ENCODE peak calls at places on chromosomes 6 and 20, in nine cellular contexts. F is non-pigmented ciliary epithelial cell, E is thoracic aorta, Z is Right ventricle myocardium superior, U is activated T-cell treated with anti-CD3 and anti-CD28 coated beads for 24 hours, P is psoas muscle, G is progenitor cell of endocrine pancreas, I is upper lobe of right lung, C is Calu3. N is an unnamed sample.

GRCh38 chr20:46588532-46589509 is 38.4 kb upstream of the OCSTAMP start:
- DNase-seq in F (no peak), P (no peak), U (no peak), E (no peak), C (no peak), I (no peak), Z (no peak), G (no peak), N (no peak)

GRCh38 chr6:73079611-73079955 is 145.7 kb downstream of the KHDC1L start:
- DNase-seq in C (no peak), Z (no peak), F (peak; percentile 49), I (no peak), U (no peak), G (no peak), E (no peak), P (no peak), N (no peak)

GRCh38 chr20:36890586-36890985 is 14.6 kb downstream of the TLDC2 start:
- DNase-seq in I (no peak), P (no peak), E (no peak), Z (no peak), G (no peak), U (no peak), C (no peak), F (no peak), N (no peak)

GRCh38 chr6:33908025-33908424 is 104.2 kb upstream of the MLN start:
- DNase-seq in P (no peak), I (no peak), F (no peak), G (no peak), E (no peak), Z (no peak), C (no peak), U (no peak), N (no peak)

GRCh38 chr6:105120570-105120969 is 59.2 kb downstream of the POPDC3 start:
- DNase-seq in P (no peak), F (no peak), Z (no peak), G (no peak), E (no peak), C (no peak), U (no peak), I (no peak), N (no peak)

GRCh38 chr20:61810709-61811565 is 254.7 kb downstream of the TAF4 start:
- DNase-seq in P (no peak), I (no peak), Z (peak; percentile 30), E (no peak), F (no peak), G (no peak), U (no peak), C (no peak), N (no peak)

GRCh38 chr6:32942555-32942954 is 1.7 kb upstream of the HLA-DMB start:
- DNase-seq in C (no peak), P (no peak), G (no peak), F (no peak), E (no peak), I (no peak), U (no peak), Z (no peak), N (no peak)

GRCh38 chr6:1686117-1687098 is 76.7 kb downstream of the FOXC1 start:
- DNase-seq in P (peak; percentile 23), F (peak; percentile 89), Z (no peak), E (peak; percentile 38), I (no peak), U (no peak), G (no peak), C (peak; percentile 42), N (peak; percentile 26)

GRCh38 chr20:59013031-59013951 is 5.9 kb upstream of the TUBB1 start:
- DNase-seq in E (no peak), G (no peak), F (no peak), C (no peak), U (no peak), Z (no peak), P (no peak), I (no peak), N (no peak)

GRCh38 chr6:99614430-99615161 is 8.0 kb downstream of the PRDM13 start:
- DNase-seq in Z (no peak), F (no peak), G (no peak), C (peak; percentile 37), U (no peak), I (no peak), P (no peak), E (no peak), N (no peak)

GRCh38 chr20:24700166-24700860 is 230.9 kb downstream of the SYNDIG1 start:
- DNase-seq in P (no peak), G (no peak), F (no peak), C (no peak), I (peak; percentile 29), E (no peak), Z (no peak), U (no peak), N (no peak)

GRCh38 chr20:46648903-46649649 is 2.2 kb downstream of the SLC13A3 start:
- DNase-seq in Z (no peak), G (no peak), U (no peak), I (no peak), C (no peak), E (no peak), F (no peak), P (no peak), N (no peak)

GRCh38 chr6:6699741-6700367 is 111.3 kb downstream of the LY86 start:
- DNase-seq in E (peak; percentile 55), U (no peak), I (no peak), Z (peak; percentile 77), C (peak; percentile 81), G (no peak), P (peak; percentile 66), F (peak; percentile 75), N (no peak)

GRCh38 chr20:58557713-58558335 is 42.6 kb upstream of the APCDD1L start:
- DNase-seq in G (no peak), I (no peak), P (no peak), F (no peak), C (no peak), E (no peak), Z (no peak), U (no peak), N (no peak)

GRCh38 chr6:166907373-166907841 is 48.9 kb downstream of the RNASET2 start:
- DNase-seq in I (no peak), Z (no peak), G (no peak), P (no peak), U (no peak), C (no peak), F (no peak), E (no peak), N (no peak)

GRCh38 chr20:45947110-45947866 is 12.8 kb downstream of the PCIF1 start:
- DNase-seq in Z (no peak), I (no peak), C (no peak), P (no peak), F (no peak), G (no peak), E (no peak), U (no peak), N (no peak)

GRCh38 chr6:137218917-137219663 is at the start of gene IFNGR1:
- DNase-seq in I (peak; percentile 100), G (peak; percentile 89), P (peak; percentile 97), F (no peak), Z (peak; percentile 99), C (peak; percentile 95), E (peak; percentile 90), U (peak; percentile 95), N (peak; percentile 68)

GRCh38 chr6:150177260-150178246 is 34.7 kb downstream of the PPP1R14C start:
- DNase-seq in E (no peak), U (no peak), I (no peak), G (no peak), P (no peak), F (no peak), C (no peak), Z (peak; percentile 62), N (no peak)

GRCh38 chr20:34915749-34916455 is 39.5 kb downstream of the ACSS2 start:
- DNase-seq in E (no peak), P (no peak), G (no peak), I (no peak), C (no peak), F (no peak), U (no peak), Z (no peak), N (no peak)

GRCh38 chr20:36205026-36205425 is 31.3 kb upstream of the AAR2 start:
- DNase-seq in U (no peak), Z (no peak), P (no peak), F (no peak), G (no peak), I (no peak), C (no peak), E (no peak), N (no peak)

GRCh38 chr6:143745160-143746133 is 67.7 kb downstream of the PHACTR2 start:
- DNase-seq in C (peak; percentile 47), I (peak; percentile 70), G (peak; percentile 46), U (no peak), E (no peak), Z (no peak), P (no peak), F (peak; percentile 37), N (no peak)

GRCh38 chr6:1625352-1625773 is 15.6 kb downstream of the FOXC1 start:
- DNase-seq in G (no peak), P (no peak), F (no peak), Z (no peak), U (no peak), I (no peak), C (no peak), E (no peak), N (no peak)

GRCh38 chr20:41136695-41137411 is 490 bp upstream of the PLCG1 start:
- DNase-seq in C (peak; percentile 96), Z (peak; percentile 94), I (peak; percentile 94), P (peak; percentile 93), F (no peak), E (peak; percentile 49), U (peak; percentile 77), G (peak; percentile 80), N (peak; percentile 88)